ENCODE peak calls at places on chromosomes 16 and 17, in six cellular contexts. P, A, S, T, F and M are unnamed samples.

GRCh38 chr17:44900894-44901293 is 1.6 kb upstream of the EFTUD2 start:
- DNase-seq in P (no peak), A (no peak), S (peak; percentile 27), T (no peak), F (peak; percentile 14), M (no peak)

GRCh38 chr17:58447039-58447975 is 30.0 kb upstream of the RNF43 start:
- DNase-seq in P (peak; percentile 83), A (peak; percentile 78), S (peak; percentile 76), T (peak; percentile 80), F (peak; percentile 82), M (peak; percentile 78)

GRCh38 chr17:35844547-35844946 is 24.1 kb downstream of the HEATR9 start:
- DNase-seq in P (no peak), A (no peak), S (no peak), T (no peak), F (no peak), M (no peak)

GRCh38 chr17:75326587-75326955 is 37.3 kb upstream of the SLC25A19 start:
- DNase-seq in P (no peak), A (no peak), S (no peak), T (no peak), F (no peak), M (no peak)

GRCh38 chr17:36072431-36073121 is 8.5 kb downstream of the CCL18 start:
- DNase-seq in P (peak; percentile 77), A (peak; percentile 62), S (no peak), T (peak; percentile 62), F (peak; percentile 56), M (peak; percentile 70)

GRCh38 chr16:66013497-66013896 is 353.0 kb upstream of the CDH5 start:
- DNase-seq in P (no peak), A (no peak), S (no peak), T (no peak), F (no peak), M (no peak)

GRCh38 chr16:56691885-56692284 is 9.6 kb downstream of the MT1X start:
- DNase-seq in P (peak; percentile 77), A (no peak), S (no peak), T (no peak), F (peak; percentile 66), M (no peak)

GRCh38 chr16:1188781-1189189 is 35.9 kb downstream of the CACNA1H start:
- DNase-seq in P (peak; percentile 78), A (no peak), S (no peak), T (peak; percentile 58), F (peak; percentile 68), M (no peak)

GRCh38 chr17:15914400-15915165 is 30.3 kb upstream of the ADORA2B start:
- DNase-seq in P (no peak), A (no peak), S (no peak), T (peak; percentile 9), F (no peak), M (no peak)

DNA sequence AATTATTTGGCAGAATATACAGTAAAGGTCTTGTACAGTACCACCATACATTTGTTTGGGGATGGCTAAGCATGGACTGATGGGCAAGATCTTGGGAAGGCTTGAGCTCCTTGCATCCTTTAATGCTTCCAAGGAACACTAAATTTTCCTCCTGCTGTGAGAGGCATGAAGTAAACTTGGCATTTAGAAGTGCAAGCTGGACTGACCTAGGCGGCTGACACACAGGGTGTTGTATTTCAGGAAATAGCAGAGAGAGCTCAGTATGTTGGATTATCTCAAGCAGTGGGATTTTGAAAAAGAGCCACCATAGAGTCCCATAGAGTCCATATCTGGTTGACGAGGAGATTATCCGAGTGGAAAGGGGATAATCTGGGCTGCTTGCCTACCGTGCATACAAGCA is 2137.1 kb downstream of the TP53TG3F start:
- DNase-seq in P (no peak), A (no peak), S (no peak), T (no peak), F (no peak), M (no peak)
- H3K9me3 ChIP-seq in P (no peaks in the 10 kb centered on the region), A (no peaks in the 10 kb centered on the region), S (peaks cover 28% of the 10 kb centered on the region), T (no peaks in the 10 kb centered on the region), F (no peaks in the 10 kb centered on the region), M (no peaks in the 10 kb centered on the region)

DNA sequence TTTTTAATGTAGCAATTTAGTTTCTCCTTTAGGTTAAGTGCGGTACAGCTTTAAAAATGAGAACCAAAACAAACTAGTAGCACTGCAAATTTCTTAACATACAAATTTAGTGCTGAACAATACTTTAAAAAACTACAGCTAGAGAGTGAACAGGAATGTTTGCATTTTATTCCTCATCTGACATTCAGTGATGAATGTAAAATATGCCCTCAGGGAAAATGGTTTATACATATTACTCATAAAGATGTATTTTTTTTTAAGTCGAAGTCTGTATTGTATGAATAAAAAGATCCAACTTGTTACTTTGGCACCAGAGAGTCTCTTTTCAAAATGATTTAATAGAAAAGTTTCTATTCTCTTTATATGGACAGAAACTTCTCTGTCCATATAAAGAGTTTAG is 96.8 kb downstream of the BRIP1 start:
- DNase-seq in P (no peak), A (no peak), S (no peak), T (no peak), F (no peak), M (no peak)
- H3K27ac ChIP-seq in P (no peak overlapping the region), A (no peak overlapping the region), S (no peak overlapping the region), T (no peak overlapping the region), F (no peak overlapping the region), M (no peak overlapping the region)

GRCh38 chr16:35570946-35571345 is 2111.5 kb downstream of the TP53TG3F start:
- DNase-seq in P (no peak), A (no peak), S (no peak), T (no peak), F (no peak), M (no peak)
- H3K9me3 ChIP-seq in P (no peaks in the 10 kb centered on the region), A (no peaks in the 10 kb centered on the region), S (peaks cover 43% of the 10 kb centered on the region), T (peaks cover 39% of the 10 kb centered on the region), F (no peaks in the 10 kb centered on the region), M (no peaks in the 10 kb centered on the region)

DNA sequence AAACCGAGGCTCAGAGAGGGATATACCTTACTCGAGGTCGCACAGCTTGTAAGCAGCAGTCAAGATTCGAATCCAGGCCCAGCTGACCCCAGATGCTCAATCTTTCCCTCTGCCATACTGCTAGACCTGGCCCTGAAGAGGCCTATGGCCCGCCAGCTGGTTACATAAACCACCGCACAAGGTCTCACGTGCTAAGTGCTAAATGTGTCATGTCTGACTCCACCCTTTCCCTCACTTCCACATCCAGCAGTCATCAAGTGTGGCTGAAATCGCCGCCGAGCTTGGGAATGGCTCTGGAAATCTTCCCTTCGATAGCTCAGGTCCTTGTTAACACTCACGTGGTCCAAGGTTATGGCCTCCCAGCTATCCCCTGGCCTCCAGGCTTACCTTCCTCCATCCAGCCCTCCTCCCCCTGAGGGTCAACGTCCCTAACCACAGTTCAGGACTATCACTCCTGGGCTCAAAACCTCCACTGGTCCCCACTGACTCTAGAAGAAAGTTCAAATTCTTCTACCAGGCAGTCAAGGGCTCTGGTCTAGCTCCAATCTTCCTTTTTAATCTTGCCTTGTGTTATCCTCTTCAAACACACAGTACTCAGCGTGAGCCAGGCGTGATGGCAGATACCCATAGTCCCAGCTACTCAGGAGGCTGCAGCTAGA is 3.5 kb downstream of the ZBTB4 start:
- DNase-seq in P (no peak), A (no peak), S (no peak), T (no peak), F (peak; percentile 50), M (no peak)
- H3K27ac ChIP-seq in P (peak overlapping the region; percentile 99), A (peak overlapping the region; percentile 44), S (peak overlapping the region; percentile 42), T (peak overlapping the region; percentile 100), F (peak overlapping the region; percentile 99), M (no peak overlapping the region)

DNA sequence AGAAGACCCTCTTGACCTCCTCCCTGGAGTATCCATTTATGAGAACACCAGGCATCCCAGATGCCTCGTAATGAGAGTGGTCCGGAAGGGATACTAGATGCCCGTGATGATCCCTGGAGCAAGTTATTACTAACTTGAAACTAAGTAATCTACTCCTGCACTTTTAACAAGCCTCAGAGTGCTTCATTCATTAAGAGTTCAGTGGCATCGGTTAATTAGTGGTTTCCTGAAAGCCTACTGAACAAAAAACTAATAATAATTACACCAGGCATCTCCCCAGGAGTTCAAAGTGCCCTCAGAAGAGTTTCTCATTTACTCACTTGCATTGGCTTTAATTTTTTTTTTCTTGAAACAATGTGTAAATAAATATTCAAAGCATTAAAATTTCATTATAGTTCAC is 22.2 kb downstream of the ZNF75A start:
- DNase-seq in P (no peak), A (no peak), S (no peak), T (no peak), F (no peak), M (no peak)
- H3K9me3 ChIP-seq in P (peaks cover 6% of the 10 kb centered on the region), A (no peaks in the 10 kb centered on the region), S (peaks cover 3% of the 10 kb centered on the region), T (peaks cover 30% of the 10 kb centered on the region), F (no peaks in the 10 kb centered on the region), M (no peaks in the 10 kb centered on the region)

DNA sequence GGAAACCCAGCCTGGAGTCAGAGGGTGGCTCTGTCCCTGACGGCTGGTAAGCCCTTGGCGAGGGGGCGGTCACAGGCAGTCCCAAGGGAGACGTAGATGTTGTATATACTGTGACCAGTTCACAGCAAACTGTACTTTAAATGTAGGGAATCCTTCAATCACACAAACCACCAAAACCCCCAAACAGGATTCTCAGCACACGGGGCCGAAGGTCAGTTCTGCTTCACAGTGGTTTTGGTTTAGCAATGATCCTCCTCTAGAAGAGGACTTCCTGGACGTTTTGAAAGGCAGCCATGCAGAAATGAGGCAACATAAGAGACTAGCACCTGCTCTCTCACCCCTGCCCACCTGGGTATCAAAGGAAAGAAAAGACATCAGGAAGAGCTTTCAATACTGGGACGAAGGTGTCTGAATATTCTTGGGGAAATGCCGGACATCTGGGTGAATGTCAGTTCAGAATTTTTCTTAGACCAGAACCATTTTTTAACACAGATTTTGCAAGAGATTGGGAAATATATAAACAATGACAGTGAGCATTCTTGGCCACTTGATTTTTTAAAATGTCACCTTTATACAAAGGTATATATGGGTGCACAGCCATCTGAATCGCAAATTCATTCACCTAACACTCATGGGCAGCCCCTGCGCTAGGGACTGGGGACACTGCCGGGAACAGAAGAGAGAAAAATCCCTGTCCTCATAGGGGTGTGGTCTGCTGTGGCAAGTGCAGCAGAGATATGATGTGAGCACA is 74.2 kb downstream of the CRISPLD2 start:
- DNase-seq in P (no peak), A (no peak), S (no peak), T (no peak), F (no peak), M (no peak)
- H3K27ac ChIP-seq in P (peak overlapping the region; percentile 7), A (no peak overlapping the region), S (no peak overlapping the region), T (no peak overlapping the region), F (no peak overlapping the region), M (peak overlapping the region; percentile 69)

DNA sequence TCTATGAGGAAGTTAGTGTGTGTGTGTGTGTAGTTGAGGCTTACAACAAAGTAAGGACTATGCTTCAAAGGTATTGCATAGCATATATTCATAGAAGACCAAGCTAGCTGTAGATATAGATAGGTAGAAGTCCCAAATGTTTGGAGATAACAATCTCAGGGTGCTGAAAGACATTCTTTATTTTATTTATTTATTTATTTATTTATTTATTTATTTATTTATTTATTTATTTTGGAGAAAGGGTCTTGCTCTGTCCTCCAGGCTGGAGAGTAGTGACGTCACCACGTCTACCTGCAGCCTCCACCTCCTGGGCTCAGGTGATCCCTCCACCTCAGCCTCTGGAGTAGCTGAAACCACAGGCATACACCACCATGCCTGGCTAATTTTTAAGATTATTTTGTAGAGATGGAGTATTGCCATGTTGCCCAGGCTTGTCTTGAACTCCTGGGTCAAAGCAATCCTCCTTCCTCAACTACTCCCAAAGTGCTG is 284.6 kb upstream of the KIF2B start:
- DNase-seq in P (no peak), A (no peak), S (no peak), T (no peak), F (no peak), M (no peak)
- H3K9me3 ChIP-seq in P (no peaks in the 10 kb centered on the region), A (no peaks in the 10 kb centered on the region), S (peaks cover 5% of the 10 kb centered on the region), T (no peaks in the 10 kb centered on the region), F (no peaks in the 10 kb centered on the region), M (no peaks in the 10 kb centered on the region)